ENCODE peak calls at places on chromosome X, in four cellular contexts. N is amygdala, L is substantia nigra, I is HEK293T. F is an unnamed sample.

GRCh38 chrX:19955306-19955705 is 35.6 kb downstream of the BCLAF3 start:
- DNase-seq in L (no peak), N (no peak), I (no peak), F (no peak)

GRCh38 chrX:154352012-154352401 is 22.4 kb downstream of the FLNA start:
- DNase-seq in L (no peak), N (no peak), I (no peak), F (no peak)

GRCh38 chrX:51144828-51145442 is 187.7 kb upstream of the NUDT10 start:
- DNase-seq in N (no peak), I (peak; percentile 57), L (no peak), F (no peak)

GRCh38 chrX:69424161-69424560 is 80.0 kb upstream of the NALF2 start:
- DNase-seq in N (no peak), L (no peak), I (no peak), F (no peak)

GRCh38 chrX:9414416-9414815 is 50.4 kb upstream of the TBL1X start:
- DNase-seq in I (no peak), L (no peak), N (no peak), F (no peak)

GRCh38 chrX:111568356-111568755 is 56.9 kb downstream of the SERTM2 start:
- DNase-seq in I (peak; percentile 65), N (no peak), L (no peak), F (no peak)

GRCh38 chrX:50903387-50904027 is 7.0 kb upstream of the BMP15 start:
- DNase-seq in I (peak; percentile 68), N (no peak), L (peak; percentile 22), F (no peak)

GRCh38 chrX:108914791-108915190 is 178.4 kb upstream of the IRS4 start:
- DNase-seq in N (no peak), L (no peak), I (no peak), F (no peak)

GRCh38 chrX:13339607-13340006 is 19.8 kb upstream of the ATXN3L start:
- DNase-seq in I (no peak), L (no peak), N (no peak), F (no peak)

GRCh38 chrX:20680998-20681397 is 414.3 kb upstream of the RPS6KA3 start:
- DNase-seq in L (no peak), N (no peak), I (no peak), F (no peak)

GRCh38 chrX:77493677-77494553 is 46.7 kb downstream of the FGF16 start:
- DNase-seq in N (no peak), L (no peak), I (peak; percentile 37), F (no peak)

GRCh38 chrX:44744828-44745227 is 99.0 kb upstream of the DUSP21 start:
- DNase-seq in N (no peak), I (no peak), L (no peak), F (no peak)

GRCh38 chrX:151724563-151725337 is 8.9 kb downstream of the FATE1 start:
- DNase-seq in L (no peak), I (no peak), N (no peak), F (no peak)

GRCh38 chrX:110420771-110421498 is 62.3 kb downstream of the RTL9 start:
- DNase-seq in N (peak; percentile 35), I (peak; percentile 58), L (peak; percentile 47), F (peak; percentile 36)

GRCh38 chrX:111168314-111168713 is 72.3 kb downstream of the PAK3 start:
- DNase-seq in L (no peak), N (no peak), I (peak; percentile 24), F (no peak)

GRCh38 chrX:20267924-20268701 is 1.4 kb upstream of the RPS6KA3 start:
- DNase-seq in N (peak; percentile 27), I (no peak), L (no peak), F (peak; percentile 2)